ENCODE peak calls at places on chromosomes 4 and X, in four cellular contexts. Q is HL-60, I is GM12878, Z is K562. R is an unnamed sample.

GRCh38 chrX:48721916-48722315 is 25.4 kb downstream of the SUV39H1 start:
- DNase-seq in Q (no peak), I (no peak), Z (no peak), R (no peak)

GRCh38 chr4:52312722-52313121 is 261.6 kb downstream of the SPATA18 start:
- DNase-seq in Q (no peak), I (no peak), Z (no peak), R (no peak)

GRCh38 chr4:147682755-147683154 is 1.2 kb downstream of the PRMT9 start:
- DNase-seq in Q (no peak), I (no peak), Z (no peak), R (no peak)

GRCh38 chr4:38188631-38189101 is 228.5 kb downstream of the PTTG2 start:
- DNase-seq in Q (no peak), I (no peak), Z (no peak), R (no peak)

GRCh38 chr4:40500781-40501180 is 128.9 kb downstream of the RBM47 start:
- DNase-seq in Q (no peak), I (no peak), Z (no peak), R (no peak)

GRCh38 chrX:15349046-15349445 is 13.7 kb upstream of the PIGA start:
- DNase-seq in Q (no peak), I (no peak), Z (peak; percentile 13), R (no peak)

GRCh38 chr4:120096508-120097297 is 30.1 kb upstream of the MAD2L1 start:
- DNase-seq in Q (no peak), I (no peak), Z (no peak), R (no peak)

GRCh38 chrX:127570276-127570675 is 481.9 kb downstream of the ACTRT1 start:
- DNase-seq in Q (no peak), I (no peak), Z (no peak), R (no peak)

GRCh38 chr4:128635141-128635911 is 174.2 kb upstream of the JADE1 start:
- DNase-seq in Q (no peak), I (no peak), Z (peak; percentile 39), R (no peak)

GRCh38 chrX:124211312-124211942 is 121.0 kb upstream of the TEX13D start:
- DNase-seq in Q (no peak), I (no peak), Z (peak; percentile 17), R (no peak)

GRCh38 chrX:46912673-46913491 is 661 bp downstream of the JADE3 start:
- DNase-seq in Q (no peak), I (no peak), Z (peak; percentile 22), R (peak; percentile 26)

GRCh38 chrX:78119521-78120227 is 15.6 kb downstream of the PGK1 start:
- DNase-seq in Q (no peak), I (no peak), Z (no peak), R (no peak)

GRCh38 chr4:158268553-158268952 is 58.3 kb downstream of the TMEM144 start:
- DNase-seq in Q (no peak), I (no peak), Z (no peak), R (no peak)

GRCh38 chrX:111170017-111170416 is 74.0 kb downstream of the PAK3 start:
- DNase-seq in Q (no peak), I (no peak), Z (no peak), R (no peak)

GRCh38 chr4:114601304-114602052 is 2.9 kb downstream of the UGT8 start:
- DNase-seq in Q (no peak), I (peak; percentile 32), Z (no peak), R (no peak)

GRCh38 chr4:155371432-155372043 is 5.2 kb downstream of the MAP9 start:
- DNase-seq in Q (no peak), I (no peak), Z (no peak), R (no peak)

GRCh38 chrX:130079824-130080406 is 30.4 kb downstream of the ELF4 start:
- DNase-seq in Q (no peak), I (no peak), Z (peak; percentile 47), R (no peak)

GRCh38 chrX:125205084-125205917 is 114.4 kb upstream of the TEX13C start:
- DNase-seq in Q (peak; percentile 27), I (no peak), Z (no peak), R (no peak)

GRCh38 chrX:86507337-86507736 is 359.1 kb downstream of the DACH2 start:
- DNase-seq in Q (no peak), I (no peak), Z (no peak), R (no peak)

GRCh38 chrX:68584221-68584620 is 63.2 kb upstream of the STARD8 start:
- DNase-seq in Q (no peak), I (no peak), Z (peak; percentile 39), R (no peak)

GRCh38 chr4:142474398-142475087 is 371.6 kb downstream of the INPP4B start:
- DNase-seq in Q (no peak), I (no peak), Z (no peak), R (no peak)

GRCh38 chr4:124459196-124459921 is 253.2 kb downstream of the ANKRD50 start:
- DNase-seq in Q (no peak), I (no peak), Z (no peak), R (no peak)

GRCh38 chr4:183478926-183479325 is 25.9 kb upstream of the ING2 start:
- DNase-seq in Q (no peak), I (no peak), Z (no peak), R (no peak)

GRCh38 chrX:17226736-17227135 is 148.3 kb upstream of the NHS start:
- DNase-seq in Q (no peak), I (no peak), Z (no peak), R (no peak)

GRCh38 chr4:3673176-3673575 is 93.0 kb upstream of the ADRA2C start:
- DNase-seq in Q (no peak), I (no peak), Z (no peak), R (no peak)

GRCh38 chr4:76641351-76641750 is 206.3 kb downstream of the SHROOM3 start:
- DNase-seq in Q (no peak), I (no peak), Z (no peak), R (no peak)

GRCh38 chrX:20433376-20433775 is 166.7 kb upstream of the RPS6KA3 start:
- DNase-seq in Q (no peak), I (no peak), Z (no peak), R (no peak)

GRCh38 chrX:154354013-154354412 is 20.4 kb downstream of the FLNA start:
- DNase-seq in Q (peak; percentile 21), I (no peak), Z (no peak), R (no peak)

GRCh38 chr4:82362565-82362964 is 11.2 kb downstream of the HNRNPD start:
- DNase-seq in Q (no peak), I (no peak), Z (no peak), R (no peak)

GRCh38 chrX:141642979-141643378 is 53.5 kb downstream of the SPANXA2 start:
- DNase-seq in Q (no peak), I (no peak), Z (no peak), R (no peak)

GRCh38 chr4:75698963-75699228 is 25.5 kb upstream of the USO1 start:
- DNase-seq in Q (no peak), I (no peak), Z (no peak), R (no peak)

GRCh38 chrX:12894074-12894691 is 12.2 kb upstream of the TLR8 start:
- DNase-seq in Q (no peak), I (no peak), Z (peak; percentile 25), R (no peak)

GRCh38 chr4:38177035-38177791 is 217.0 kb downstream of the PTTG2 start:
- DNase-seq in Q (no peak), I (no peak), Z (no peak), R (no peak)

GRCh38 chrX:101206471-101206870 is 13.1 kb upstream of the DRP2 start:
- DNase-seq in Q (no peak), I (no peak), Z (peak; percentile 19), R (no peak)
- TF ChIP-seq SPI1 in Q (no peak), I (no peak), Z (no peak), R (no peak)

GRCh38 chr4:23930750-23931488 is 41.1 kb upstream of the PPARGC1A start:
- DNase-seq in Q (no peak), I (no peak), Z (no peak), R (no peak)

GRCh38 chr4:23932186-23932585 is 42.3 kb upstream of the PPARGC1A start:
- DNase-seq in Q (no peak), I (no peak), Z (no peak), R (no peak)

GRCh38 chr4:23929248-23929647 is 39.4 kb upstream of the PPARGC1A start:
- DNase-seq in Q (no peak), I (no peak), Z (no peak), R (no peak)

GRCh38 chr4:23932935-23933334 is 43.1 kb upstream of the PPARGC1A start:
- DNase-seq in Q (no peak), I (no peak), Z (no peak), R (no peak)

DNA sequence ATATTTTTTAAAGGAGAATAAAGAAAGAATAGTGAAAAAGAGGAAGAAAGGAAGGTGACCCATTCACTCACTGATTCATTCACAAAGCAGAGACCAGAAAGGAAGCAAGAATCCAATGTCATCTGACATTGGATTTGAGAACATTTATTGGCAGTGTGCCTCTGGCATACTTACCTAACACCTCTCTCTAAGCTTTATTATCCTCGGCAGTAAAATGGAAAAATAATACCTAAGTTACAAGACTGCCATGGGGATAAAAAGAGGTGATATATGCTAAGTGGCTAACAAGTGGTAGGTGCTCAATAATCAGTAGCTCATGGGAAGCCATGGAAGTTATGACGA is 41.6 kb upstream of the PPARGC1A start:
- DNase-seq in Q (no peak), I (no peak), Z (no peak), R (no peak)
- TF ChIP-seq SPI1 in Q (no peak), I (no peak), Z (no peak), R (no peak)

GRCh38 chr4:181661090-181661489 is 582.1 kb upstream of the TENM3 start:
- DNase-seq in Q (no peak), I (no peak), Z (no peak), R (no peak)
- TF ChIP-seq SPI1 in Q (no peak), I (no peak), Z (no peak), R (no peak)

GRCh38 chr4:110793381-110793801 is 170.5 kb upstream of the PITX2 start:
- DNase-seq in Q (no peak), I (no peak), Z (no peak), R (no peak)
- TF ChIP-seq SPI1 in Q (no peak), I (no peak), Z (no peak), R (no peak)

DNA sequence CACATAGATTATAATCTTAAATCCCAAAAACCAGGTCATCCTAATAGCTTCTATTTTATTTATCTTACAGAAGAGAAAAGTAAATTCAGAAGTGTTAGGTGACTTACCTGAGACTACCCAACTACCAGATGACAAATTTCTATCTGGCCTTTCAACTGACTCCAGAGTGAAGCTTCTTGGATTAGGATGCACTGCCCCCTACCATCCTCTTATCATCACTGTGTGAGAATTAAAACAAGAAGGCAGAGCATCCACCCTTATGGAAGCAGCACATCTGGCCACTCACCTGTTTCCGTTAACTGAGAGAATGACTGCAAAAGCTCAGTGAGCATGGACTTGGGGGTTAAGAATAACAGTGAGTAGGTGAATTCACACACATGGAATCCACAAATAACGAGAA is 502.6 kb upstream of the TECRL start:
- DNase-seq in Q (no peak), I (no peak), Z (no peak), R (no peak)
- TF ChIP-seq SPI1 in Q (no peak), I (no peak), Z (no peak), R (no peak)